ENCODE peak calls at places on chromosomes 7 and 10, in ten cellular contexts. I is NCI-H1694 treated with DMSO at 0.1 percent for 48 hours; L is activated CD4-positive, alpha-beta memory T cell treated with anti-CD3 and anti-CD28 coated beads, Interleukin-2, amount 10 ng/mL, durations not matched to agents 7 days and 5 days; S is SW480; A is HFF-Myc; T is CD8-positive, alpha-beta memory T cell; O is CD8-positive, alpha-beta T cell; N is IMR-90; B is left cardiac atrium; W is activated CD8-positive, alpha-beta memory T cell treated with anti-CD3 and anti-CD28 coated beads for 1 hour. J is an unnamed sample.
A peak's percentile ranks its signal among the peaks of the same experiment; 100 is the strongest.

GRCh38 chr7:30795161-30795943 is 24.1 kb downstream of the MINDY4 start:
- DNase-seq in I (no peak), L (no peak), S (no peak), A (no peak), T (no peak), O (no peak), N (no peak), B (no peak), W (no peak), J (no peak)

GRCh38 chr10:102241444-102242117 is at the start of gene PITX3:
- DNase-seq in I (peak; percentile 12), L (peak; percentile 94), S (peak; percentile 85), A (peak; percentile 68), T (peak; percentile 92), O (peak; percentile 84), N (peak; percentile 87), B (peak; percentile 94), W (peak; percentile 74), J (peak; percentile 97)

GRCh38 chr10:123945506-123945905 is 53.9 kb upstream of the CPXM2 start:
- DNase-seq in I (no peak), L (no peak), S (peak; percentile 71), A (no peak), T (no peak), O (no peak), N (peak; percentile 2), B (no peak), W (no peak), J (peak; percentile 37)

GRCh38 chr7:51090411-51090810 is 226.2 kb downstream of the COBL start:
- DNase-seq in I (no peak), L (no peak), S (no peak), A (no peak), T (no peak), O (no peak), N (no peak), B (no peak), W (no peak), J (no peak)

GRCh38 chr7:26332698-26333097 is 41.0 kb downstream of the SNX10 start:
- DNase-seq in I (no peak), L (no peak), S (peak; percentile 62), A (no peak), T (no peak), O (no peak), N (no peak), B (no peak), W (no peak), J (no peak)

GRCh38 chr7:139771001-139771956 is 6.5 kb downstream of the HIPK2 start:
- DNase-seq in I (no peak), L (no peak), S (no peak), A (peak; percentile 53), T (no peak), O (no peak), N (peak; percentile 94), B (no peak), W (no peak), J (no peak)

GRCh38 chr10:87842776-87843497 is 20.4 kb downstream of the KLLN start:
- DNase-seq in I (no peak), L (no peak), S (peak; percentile 43), A (peak; percentile 80), T (no peak), O (no peak), N (peak; percentile 84), B (no peak), W (no peak), J (peak; percentile 14)

GRCh38 chr7:36945612-36946400 is 221.5 kb upstream of the AOAH start:
- DNase-seq in I (peak; percentile 91), L (no peak), S (no peak), A (no peak), T (no peak), O (no peak), N (no peak), B (no peak), W (no peak), J (peak; percentile 51)

GRCh38 chr10:77578583-77579227 is 58.9 kb downstream of the KCNMA1 start:
- DNase-seq in I (no peak), L (no peak), S (no peak), A (no peak), T (no peak), O (no peak), N (peak; percentile 90), B (no peak), W (no peak), J (no peak)

GRCh38 chr10:66625709-66626590 is 299.9 kb upstream of the LRRTM3 start:
- DNase-seq in I (no peak), L (no peak), S (no peak), A (no peak), T (no peak), O (no peak), N (no peak), B (no peak), W (no peak), J (no peak)

GRCh38 chr10:25036381-25036780 is 20.0 kb downstream of the THNSL1 start:
- DNase-seq in I (no peak), L (no peak), S (no peak), A (no peak), T (no peak), O (no peak), N (no peak), B (no peak), W (no peak), J (no peak)

GRCh38 chr7:139720705-139721231 is 57.0 kb downstream of the HIPK2 start:
- DNase-seq in I (no peak), L (peak; percentile 22), S (no peak), A (no peak), T (no peak), O (no peak), N (peak; percentile 52), B (no peak), W (no peak), J (no peak)

GRCh38 chr10:27742195-27742925 is 3.3 kb downstream of the MKX start:
- DNase-seq in I (peak; percentile 0), L (peak; percentile 85), S (peak; percentile 94), A (no peak), T (peak; percentile 56), O (peak; percentile 69), N (peak; percentile 85), B (peak; percentile 85), W (peak; percentile 62), J (peak; percentile 93)

GRCh38 chr7:25595931-25596330 is 367.6 kb upstream of the NPVF start:
- DNase-seq in I (no peak), L (no peak), S (no peak), A (no peak), T (no peak), O (no peak), N (no peak), B (no peak), W (no peak), J (no peak)

GRCh38 chr10:48194830-48195229 is 79.7 kb downstream of the FRMPD2 start:
- DNase-seq in I (no peak), L (no peak), S (peak; percentile 84), A (no peak), T (no peak), O (no peak), N (no peak), B (no peak), W (no peak), J (peak; percentile 73)

GRCh38 chr7:5231811-5232484 is 41.9 kb downstream of the WIPI2 start:
- DNase-seq in I (no peak), L (no peak), S (no peak), A (no peak), T (no peak), O (no peak), N (no peak), B (no peak), W (no peak), J (no peak)

GRCh38 chr10:71086439-71087080 is 125.8 kb upstream of the UNC5B start:
- DNase-seq in I (no peak), L (no peak), S (no peak), A (no peak), T (no peak), O (no peak), N (no peak), B (no peak), W (no peak), J (no peak)

J was measured in hepatocyte.